ENCODE peak calls at places on chromosomes 12 and 14, in eight cellular contexts. J is bronchial epithelial cell; W is CD8-positive, alpha-beta T cell; M is psoas muscle; U is GM12865; S is fibroblast of mammary gland; C is foreskin fibroblast; B is heart left ventricle. T is an unnamed sample.

GRCh38 chr14:102957222-102957621 is 34.8 kb downstream of the AMN start:
- DNase-seq in J (no peak), W (no peak), M (no peak), U (no peak), S (peak), C (peak), B (no peak), T (no peak)

GRCh38 chr12:28222081-28222700 is 31.9 kb downstream of the CCDC91 start:
- DNase-seq in J (no peak), W (peak), M (no peak), U (peak), S (no peak), C (no peak), B (no peak), T (no peak)

GRCh38 chr14:67763158-67763822 is 53.1 kb downstream of the ZFYVE26 start:
- DNase-seq in J (peak), W (no peak), M (no peak), U (no peak), S (no peak), C (no peak), B (no peak), T (no peak)

GRCh38 chr12:15868186-15868585 is 14.0 kb upstream of the STRAP start:
- DNase-seq in J (no peak), W (no peak), M (no peak), U (no peak), S (no peak), C (no peak), B (no peak), T (no peak)

GRCh38 chr12:49547090-49547690 is 8.4 kb downstream of the KCNH3 start:
- DNase-seq in J (peak), W (no peak), M (no peak), U (no peak), S (no peak), C (no peak), B (no peak), T (no peak)

GRCh38 chr14:64698899-64699298 is 5.3 kb upstream of the PLEKHG3 start:
- DNase-seq in J (peak), W (no peak), M (no peak), U (no peak), S (no peak), C (no peak), B (no peak), T (peak)

GRCh38 chr12:2613674-2614073 is 181.1 kb upstream of the FKBP4 start:
- DNase-seq in J (peak), W (no peak), M (no peak), U (peak), S (peak), C (peak), B (no peak), T (no peak)

GRCh38 chr14:68951800-68952540 is 27.1 kb downstream of the ACTN1 start:
- DNase-seq in J (peak), W (no peak), M (no peak), U (no peak), S (no peak), C (no peak), B (no peak), T (peak)

GRCh38 chr12:3531496-3531895 is 40.5 kb downstream of the PRMT8 start:
- DNase-seq in J (no peak), W (no peak), M (no peak), U (no peak), S (no peak), C (no peak), B (no peak), T (no peak)

GRCh38 chr12:84508325-84508861 is 404.2 kb downstream of the SLC6A15 start:
- DNase-seq in J (peak), W (no peak), M (no peak), U (peak), S (peak), C (peak), B (no peak), T (no peak)

GRCh38 chr12:96658075-96658474 is 168.7 kb downstream of the CFAP54 start:
- DNase-seq in J (peak), W (no peak), M (no peak), U (no peak), S (no peak), C (no peak), B (no peak), T (no peak)

GRCh38 chr14:22544406-22544805 is 44.6 kb downstream of the DAD1 start:
- DNase-seq in J (no peak), W (no peak), M (no peak), U (no peak), S (no peak), C (no peak), B (no peak), T (no peak)

GRCh38 chr12:79927772-79928474 is 7.0 kb downstream of the PPP1R12A start:
- DNase-seq in J (no peak), W (peak), M (no peak), U (peak), S (peak), C (no peak), B (no peak), T (no peak)

GRCh38 chr12:100216337-100216736 is 15.7 kb downstream of the ACTR6 start:
- DNase-seq in J (no peak), W (no peak), M (no peak), U (no peak), S (no peak), C (no peak), B (no peak), T (no peak)

GRCh38 chr12:1443421-1444141 is 150.8 kb downstream of the FBXL14 start:
- DNase-seq in J (no peak), W (no peak), M (no peak), U (no peak), S (peak), C (peak), B (no peak), T (no peak)

GRCh38 chr14:90782892-90783291 is 33.3 kb downstream of the TTC7B start:
- DNase-seq in J (no peak), W (no peak), M (no peak), U (no peak), S (no peak), C (no peak), B (no peak), T (peak)

GRCh38 chr12:4421590-4422031 is 24.0 kb downstream of the FGF6 start:
- DNase-seq in J (peak), W (peak), M (no peak), U (peak), S (peak), C (peak), B (no peak), T (no peak)

GRCh38 chr12:94879542-94879941 is 124.0 kb downstream of the NDUFA12 start:
- DNase-seq in J (peak), W (no peak), M (no peak), U (no peak), S (peak), C (peak), B (no peak), T (no peak)

GRCh38 chr12:58504539-58504938 is 415.8 kb downstream of the LRIG3 start:
- DNase-seq in J (peak), W (no peak), M (no peak), U (no peak), S (peak), C (peak), B (no peak), T (no peak)

GRCh38 chr12:15346488-15346887 is 24.2 kb downstream of the PTPRO start:
- DNase-seq in J (no peak), W (no peak), M (no peak), U (no peak), S (no peak), C (no peak), B (no peak), T (no peak)

GRCh38 chr14:103656031-103656757 is 27.2 kb downstream of the KLC1 start:
- DNase-seq in J (no peak), W (no peak), M (no peak), U (peak), S (peak), C (peak), B (no peak), T (no peak)

GRCh38 chr12:59382678-59383425 is 213.0 kb upstream of the SLC16A7 start:
- DNase-seq in J (no peak), W (no peak), M (no peak), U (no peak), S (peak), C (peak), B (no peak), T (no peak)

GRCh38 chr14:97902630-97903029 is 1105.4 kb downstream of the VRK1 start:
- DNase-seq in J (peak), W (no peak), M (no peak), U (no peak), S (no peak), C (no peak), B (no peak), T (no peak)

GRCh38 chr14:91295276-91295845 is 50.9 kb upstream of the GPR68 start:
- DNase-seq in J (no peak), W (no peak), M (no peak), U (no peak), S (no peak), C (no peak), B (no peak), T (no peak)

GRCh38 chr14:105526781-105527380 is 498 bp downstream of the TMEM121 start:
- DNase-seq in J (no peak), W (no peak), M (peak), U (no peak), S (no peak), C (peak), B (no peak), T (peak)

GRCh38 chr12:104296718-104297117 is 6.8 kb upstream of the EID3 start:
- DNase-seq in J (no peak), W (no peak), M (no peak), U (no peak), S (no peak), C (no peak), B (no peak), T (no peak)

GRCh38 chr14:37593496-37594237 is 1.4 kb downstream of the FOXA1 start:
- DNase-seq in J (peak), W (no peak), M (no peak), U (no peak), S (no peak), C (no peak), B (no peak), T (no peak)

GRCh38 chr12:5796171-5797091 is 148.6 kb downstream of the ANO2 start:
- DNase-seq in J (no peak), W (no peak), M (no peak), U (peak), S (no peak), C (peak), B (peak), T (peak)

GRCh38 chr12:8687846-8688601 is 9.8 kb upstream of the RIMKLB start:
- DNase-seq in J (peak), W (no peak), M (no peak), U (peak), S (peak), C (peak), B (no peak), T (no peak)

GRCh38 chr14:96246535-96246839 is 9.5 kb upstream of the BDKRB1 start:
- DNase-seq in J (peak), W (no peak), M (no peak), U (no peak), S (peak), C (peak), B (no peak), T (no peak)

GRCh38 chr12:19576421-19576925 is 137.2 kb downstream of the AEBP2 start:
- DNase-seq in J (no peak), W (no peak), M (no peak), U (no peak), S (no peak), C (no peak), B (no peak), T (no peak)

DNA sequence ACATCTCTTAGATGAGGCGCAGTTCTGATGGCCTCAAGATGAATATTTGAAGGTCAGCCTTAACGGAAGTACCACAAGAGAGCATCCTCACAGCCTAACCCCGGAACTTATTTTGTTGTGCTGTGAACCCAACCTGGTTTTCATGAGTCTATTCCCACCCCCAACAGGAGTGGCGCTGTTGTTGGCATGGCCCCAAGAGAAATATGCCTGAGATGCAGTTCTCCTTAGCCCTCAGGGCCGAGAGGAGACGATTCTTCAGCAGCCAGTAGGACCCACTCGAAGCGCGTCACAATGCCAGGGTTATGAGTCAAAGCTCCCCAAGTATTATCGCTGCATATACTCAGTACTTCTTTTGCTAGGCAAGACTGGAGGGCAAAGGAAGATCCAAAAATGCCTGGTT is 24.5 kb upstream of the BCL11B start:
- DNase-seq in J (no peak), W (no peak), M (no peak), U (no peak), S (no peak), C (no peak), B (no peak), T (no peak)
- TF ChIP-seq CTCF in J (no peak), W (no peak), M (no peak), U (no peak), S (no peak), C (no peak), B (no peak), T (no peak)

GRCh38 chr14:71932229-71932951 is at the start of gene RGS6:
- DNase-seq in J (peak), W (no peak), M (no peak), U (peak), S (no peak), C (peak), B (peak), T (peak)
- TF ChIP-seq CTCF in J (peak), W (no peak), M (no peak), U (peak), S (no peak), C (no peak), B (peak), T (no peak)

GRCh38 chr12:92571169-92571568 is 131.6 kb upstream of the PLEKHG7 start:
- DNase-seq in J (no peak), W (no peak), M (no peak), U (no peak), S (no peak), C (no peak), B (no peak), T (no peak)

GRCh38 chr12:92573104-92573503 is 129.7 kb upstream of the PLEKHG7 start:
- DNase-seq in J (peak), W (no peak), M (no peak), U (no peak), S (no peak), C (no peak), B (no peak), T (no peak)

GRCh38 chr12:92574911-92575570 is 127.7 kb upstream of the PLEKHG7 start:
- DNase-seq in J (no peak), W (no peak), M (no peak), U (no peak), S (no peak), C (no peak), B (no peak), T (no peak)

GRCh38 chr12:92571844-92572543 is 130.8 kb upstream of the PLEKHG7 start:
- DNase-seq in J (no peak), W (no peak), M (peak), U (no peak), S (peak), C (no peak), B (no peak), T (no peak)

GRCh38 chr12:92574046-92574783 is 128.6 kb upstream of the PLEKHG7 start:
- DNase-seq in J (peak), W (no peak), M (no peak), U (no peak), S (peak), C (peak), B (no peak), T (no peak)
- TF ChIP-seq CTCF in J (peak), W (peak), M (no peak), U (peak), S (peak), C (peak), B (no peak), T (no peak)

GRCh38 chr12:38515912-38516311 is 199.3 kb downstream of the ALG10B start:
- DNase-seq in J (no peak), W (no peak), M (no peak), U (no peak), S (no peak), C (no peak), B (no peak), T (no peak)
- TF ChIP-seq CTCF in J (no peak), W (no peak), M (no peak), U (no peak), S (no peak), C (no peak), B (no peak), T (no peak)

GRCh38 chr14:75578786-75579781 is 664 bp downstream of the FLVCR2 start:
- DNase-seq in J (peak), W (no peak), M (peak), U (no peak), S (peak), C (peak), B (no peak), T (no peak)
- TF ChIP-seq CTCF in J (no peak), W (no peak), M (peak), U (no peak), S (peak), C (peak), B (peak), T (no peak)

DNA sequence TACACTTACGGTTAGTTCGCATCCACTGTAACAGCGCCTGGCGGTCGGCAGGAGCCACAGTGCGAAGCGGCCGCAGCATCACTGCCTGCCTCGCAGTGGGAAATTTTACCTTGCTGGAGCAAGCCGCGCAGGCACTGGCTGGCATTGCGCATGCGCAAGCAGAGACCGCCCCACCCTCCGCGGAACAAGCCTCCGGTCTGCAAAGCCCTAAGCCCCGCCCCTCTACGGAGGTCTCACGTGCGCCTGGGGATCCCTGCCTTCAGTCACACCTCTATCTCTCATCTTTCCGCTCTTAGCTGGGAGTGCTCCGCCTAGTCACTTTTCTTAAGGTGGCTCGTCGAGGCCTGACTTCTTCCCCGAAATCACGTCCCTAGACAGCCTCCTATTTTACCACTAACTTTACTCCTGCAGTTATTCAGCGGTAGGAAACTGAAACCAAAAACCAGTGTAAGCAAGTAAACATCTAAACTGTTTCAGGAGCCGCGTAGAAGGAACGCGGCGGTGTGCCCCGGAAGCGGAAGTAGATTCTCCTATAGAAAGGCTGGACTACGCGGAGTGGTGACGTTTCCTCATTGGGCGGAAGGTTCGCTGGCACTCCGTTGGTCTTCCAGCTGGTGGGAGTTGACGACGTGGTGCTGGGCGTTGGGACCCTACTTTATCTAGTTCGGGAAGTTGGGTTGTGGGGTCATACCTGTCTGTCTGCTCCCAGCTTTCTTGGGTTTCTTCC is at the start of gene SRP54:
- DNase-seq in J (peak), W (peak), M (peak), U (peak), S (peak), C (peak), B (peak), T (peak)
- TF ChIP-seq CTCF in J (peak), W (no peak), M (peak), U (peak), S (peak), C (no peak), B (peak), T (no peak)

T was measured in pancreas.